ENCODE peak calls at places on chromosomes 7 and 10, in nine cellular contexts. X is HCT116, H is epithelial cell of esophagus, S is heart left ventricle, O is stomach, N is right lobe of liver, A is thoracic aorta, R is body of pancreas, L is osteocyte. W is an unnamed sample.
A peak's percentile ranks its signal among the peaks of the same experiment; 100 is the strongest.

GRCh38 chr7:842436-843031 is 10.3 kb downstream of the SUN1 start:
- DNase-seq in X (no peak), H (no peak), S (no peak), O (no peak), N (no peak), A (no peak), R (no peak), L (no peak), W (no peak)

GRCh38 chr10:52346394-52347326 is 32.6 kb downstream of the DKK1 start:
- DNase-seq in X (no peak), H (no peak), S (peak; percentile 35), O (no peak), N (no peak), A (no peak), R (no peak), L (no peak), W (no peak)

GRCh38 chr10:86225098-86225782 is 141.4 kb downstream of the GRID1 start:
- DNase-seq in X (no peak), H (peak; percentile 19), S (no peak), O (no peak), N (peak; percentile 38), A (no peak), R (no peak), L (no peak), W (no peak)

GRCh38 chr7:20799566-20800377 is 13.1 kb upstream of the SP8 start:
- DNase-seq in X (no peak), H (no peak), S (no peak), O (no peak), N (no peak), A (no peak), R (no peak), L (no peak), W (no peak)

GRCh38 chr10:126458453-126458852 is 70.2 kb upstream of the ADAM12 start:
- DNase-seq in X (no peak), H (no peak), S (no peak), O (no peak), N (peak; percentile 64), A (no peak), R (no peak), L (peak; percentile 53), W (no peak)

GRCh38 chr10:12650122-12650521 is 300.8 kb downstream of the CAMK1D start:
- DNase-seq in X (no peak), H (no peak), S (no peak), O (no peak), N (peak; percentile 91), A (no peak), R (no peak), L (no peak), W (no peak)

GRCh38 chr7:104627516-104627915 is 299.1 kb downstream of the LHFPL3 start:
- DNase-seq in X (no peak), H (peak; percentile 55), S (no peak), O (no peak), N (no peak), A (no peak), R (peak; percentile 8), L (no peak), W (no peak)

GRCh38 chr10:88992945-88993537 is 2.4 kb downstream of the FAS start:
- DNase-seq in X (no peak), H (peak; percentile 77), S (no peak), O (no peak), N (no peak), A (no peak), R (no peak), L (no peak), W (no peak)

GRCh38 chr7:970744-971143 is 4.6 kb downstream of the COX19 start:
- DNase-seq in X (no peak), H (no peak), S (no peak), O (no peak), N (no peak), A (no peak), R (no peak), L (no peak), W (no peak)

GRCh38 chr7:37439282-37440021 is 9.2 kb downstream of the ELMO1 start:
- DNase-seq in X (no peak), H (no peak), S (no peak), O (no peak), N (no peak), A (no peak), R (no peak), L (no peak), W (no peak)

GRCh38 chr10:78408671-78409472 is 375.2 kb downstream of the RPS24 start:
- DNase-seq in X (no peak), H (no peak), S (peak; percentile 86), O (peak; percentile 90), N (peak; percentile 70), A (peak; percentile 81), R (peak; percentile 92), L (no peak), W (no peak)

GRCh38 chr10:111612273-111612672 is 535.4 kb downstream of the ADRA2A start:
- DNase-seq in X (no peak), H (no peak), S (no peak), O (no peak), N (no peak), A (no peak), R (no peak), L (no peak), W (no peak)

GRCh38 chr7:6012355-6013104 is 3.5 kb downstream of the AIMP2 start:
- DNase-seq in X (no peak), H (no peak), S (no peak), O (peak; percentile 42), N (peak; percentile 71), A (no peak), R (peak; percentile 32), L (no peak), W (no peak)

GRCh38 chr7:128838981-128839731 is 8.9 kb downstream of the FLNC start:
- DNase-seq in X (no peak), H (no peak), S (peak; percentile 61), O (no peak), N (peak; percentile 52), A (no peak), R (no peak), L (no peak), W (no peak)

DNA sequence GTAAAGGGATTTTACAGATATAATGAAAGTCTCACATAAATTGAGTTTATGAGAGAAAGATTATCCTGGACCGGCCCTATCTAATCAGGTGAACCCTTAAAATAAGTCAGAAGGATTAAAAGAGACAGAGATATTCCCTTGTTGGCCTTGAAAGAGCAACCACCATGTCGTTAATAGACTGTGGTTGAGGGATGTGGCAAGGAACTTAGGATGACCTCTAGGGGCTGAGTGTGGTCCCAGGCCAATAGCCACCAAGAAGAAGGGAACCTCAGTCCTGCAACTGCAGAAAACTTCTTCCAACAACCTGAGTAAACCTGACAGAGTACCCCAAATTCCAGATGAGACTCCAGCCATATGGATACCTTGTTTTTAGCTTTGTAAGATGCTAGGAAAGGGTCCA is 121.5 kb downstream of the POLR1F start:
- DNase-seq in X (no peak), H (peak; percentile 18), S (no peak), O (no peak), N (no peak), A (no peak), R (no peak), L (no peak), W (no peak)
- TF ChIP-seq CTCF in X (no peak), H (peak; percentile 13), S (no peak), O (no peak), N (no peak), A (no peak), R (no peak), L (no peak), W (no peak)

GRCh38 chr7:121132940-121133339 is 144.4 kb downstream of the CPED1 start:
- DNase-seq in X (no peak), H (no peak), S (no peak), O (no peak), N (no peak), A (no peak), R (no peak), L (no peak), W (no peak)

GRCh38 chr7:121126201-121126600 is 137.7 kb downstream of the CPED1 start:
- DNase-seq in X (no peak), H (no peak), S (no peak), O (no peak), N (no peak), A (no peak), R (no peak), L (no peak), W (no peak)

GRCh38 chr7:121123028-121123427 is 134.5 kb downstream of the CPED1 start:
- DNase-seq in X (no peak), H (no peak), S (no peak), O (no peak), N (no peak), A (no peak), R (no peak), L (no peak), W (no peak)

DNA sequence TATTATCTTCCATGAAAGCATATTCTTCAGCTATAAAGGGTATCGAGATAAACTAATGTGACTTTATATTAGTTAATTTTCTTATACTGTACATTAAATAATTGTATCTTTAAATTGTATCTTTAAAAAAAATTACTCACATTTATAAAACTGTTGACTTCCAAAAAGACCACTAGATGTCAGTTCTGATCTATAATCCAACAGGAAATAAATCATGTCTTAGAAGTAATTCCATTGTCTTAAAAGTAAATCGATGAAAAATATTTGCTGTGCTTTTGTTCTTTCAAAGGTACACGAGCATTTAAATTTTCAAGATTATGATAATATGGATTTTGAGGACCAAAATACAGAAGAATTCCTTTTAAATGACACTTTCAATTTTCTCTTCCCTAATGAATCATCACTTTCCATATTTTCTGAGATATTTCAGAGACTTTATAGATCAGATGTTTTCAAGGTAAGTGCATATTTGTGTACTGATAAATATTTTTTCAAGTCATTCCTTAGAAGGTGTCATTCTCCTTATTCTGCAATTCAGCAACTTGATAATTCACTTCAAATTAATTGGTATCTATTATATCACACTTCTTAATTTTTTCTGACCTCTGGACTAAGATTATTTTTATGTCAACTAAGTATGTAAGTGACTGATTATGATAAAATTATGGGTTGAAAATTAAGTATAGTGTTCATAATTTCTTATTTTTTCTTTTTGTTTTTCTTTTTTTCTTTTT is 138.5 kb downstream of the CPED1 start:
- DNase-seq in X (peak; percentile 51), H (peak; percentile 27), S (no peak), O (no peak), N (no peak), A (no peak), R (no peak), L (no peak), W (no peak)
- TF ChIP-seq CTCF in X (peak; percentile 16), H (no peak), S (no peak), O (no peak), N (peak; percentile 36), A (no peak), R (peak; percentile 49), L (peak; percentile 68), W (peak; percentile 64)

GRCh38 chr10:122525788-122526187 is 34.8 kb upstream of the DMBT1 start:
- DNase-seq in X (peak; percentile 23), H (peak; percentile 29), S (no peak), O (no peak), N (no peak), A (no peak), R (no peak), L (no peak), W (peak; percentile 40)
- TF ChIP-seq CTCF in X (peak; percentile 60), H (peak; percentile 33), S (no peak), O (no peak), N (peak; percentile 51), A (no peak), R (peak; percentile 42), L (peak; percentile 26), W (peak; percentile 55)

DNA sequence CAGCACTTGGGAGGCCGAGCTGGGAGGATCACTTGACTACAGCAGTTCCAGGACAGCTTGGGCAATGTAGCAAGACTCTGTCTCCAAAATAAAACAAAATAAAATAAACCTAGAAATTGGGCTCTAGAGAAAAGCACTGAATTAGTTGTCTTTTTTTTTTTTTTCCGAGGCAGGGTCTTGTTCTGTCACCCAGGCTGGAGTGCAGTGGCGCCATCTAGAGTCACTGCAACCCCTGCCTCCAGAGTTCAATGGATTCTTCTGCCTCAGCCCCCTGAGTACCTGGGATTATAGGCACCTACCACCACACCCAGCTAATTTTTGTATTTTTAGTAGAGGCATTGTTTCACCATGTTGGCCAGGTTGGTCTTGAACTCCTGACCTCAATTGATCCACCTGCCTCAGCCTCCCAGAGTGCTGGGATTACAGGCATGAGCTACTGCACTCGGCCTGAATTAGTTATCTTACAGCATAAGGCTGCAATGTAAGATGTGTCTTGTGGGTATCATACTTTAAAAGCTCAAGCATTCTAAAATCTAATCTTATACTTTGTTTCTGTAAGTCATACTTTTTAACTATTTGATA is 12.8 kb downstream of the MEIG1 start:
- DNase-seq in X (no peak), H (peak; percentile 7), S (no peak), O (peak; percentile 45), N (no peak), A (no peak), R (peak; percentile 41), L (no peak), W (no peak)
- TF ChIP-seq CTCF in X (peak; percentile 59), H (peak; percentile 44), S (peak; percentile 31), O (peak; percentile 24), N (peak; percentile 48), A (peak; percentile 18), R (peak; percentile 46), L (peak; percentile 57), W (peak; percentile 68)

W was measured in type B pancreatic cell.